ENCODE peak calls at places on chromosome 22, in five cellular contexts. J is neuronal stem cell, B is mesenchymal stem cell, Z is H9, V is H1. R is an unnamed sample.

GRCh38 chr22:45584121-45584570 is 81.5 kb downstream of the FBLN1 start:
- DNase-seq in B (no peak), J (no peak), Z (no peak), V (no peak), R (peak; percentile 81)

GRCh38 chr22:46096051-46096450 is 54.3 kb upstream of the PPARA start:
- DNase-seq in Z (no peak), V (no peak), J (no peak), B (no peak), R (no peak)

GRCh38 chr22:50418624-50419023 is 56.2 kb downstream of the SBF1 start:
- DNase-seq in V (no peak), Z (no peak), B (no peak), J (no peak), R (no peak)

GRCh38 chr22:29702931-29703594 is 16.7 kb upstream of the CABP7 start:
- DNase-seq in B (no peak), V (no peak), Z (no peak), J (no peak), R (no peak)

GRCh38 chr22:38718414-38718813 is 12.7 kb downstream of the GTPBP1 start:
- DNase-seq in J (no peak), B (peak; percentile 92), Z (no peak), V (no peak), R (peak; percentile 83)

GRCh38 chr22:40499187-40499753 is 128.9 kb downstream of the SGSM3 start:
- DNase-seq in B (peak; percentile 98), V (peak; percentile 10), Z (no peak), J (no peak), R (peak; percentile 81)

GRCh38 chr22:50547231-50547851 is 1.6 kb downstream of the KLHDC7B start:
- DNase-seq in Z (no peak), B (no peak), J (no peak), V (no peak), R (no peak)

GRCh38 chr22:28142361-28142801 is 223.3 kb upstream of the PITPNB start:
- DNase-seq in B (peak; percentile 80), J (no peak), V (no peak), Z (no peak), R (peak; percentile 48)

GRCh38 chr22:38317237-38317994 is at the start of gene CSNK1E:
- DNase-seq in V (no peak), J (peak; percentile 69), Z (peak; percentile 79), B (peak; percentile 73), R (peak; percentile 55)

GRCh38 chr22:37330200-37331033 is 48.1 kb downstream of the CYTH4 start:
- DNase-seq in V (peak; percentile 69), J (peak; percentile 88), B (peak; percentile 92), Z (peak; percentile 95), R (no peak)

GRCh38 chr22:38681784-38682335 is at the start of gene TOMM22:
- DNase-seq in V (peak; percentile 73), J (peak; percentile 75), Z (peak; percentile 90), B (peak; percentile 92), R (peak; percentile 86)

GRCh38 chr22:39248254-39248653 is 3.5 kb upstream of the PDGFB start:
- DNase-seq in J (no peak), Z (no peak), V (no peak), B (no peak), R (no peak)

GRCh38 chr22:42170946-42171345 is 40.3 kb upstream of the CYP2D6 start:
- DNase-seq in B (no peak), J (no peak), V (no peak), Z (no peak), R (no peak)

GRCh38 chr22:49971232-49972162 is 10.9 kb downstream of the PIM3 start:
- DNase-seq in Z (peak; percentile 47), J (no peak), V (no peak), B (no peak), R (peak; percentile 53)

GRCh38 chr22:32518848-32519247 is 44.2 kb downstream of the FBXO7 start:
- DNase-seq in J (no peak), B (no peak), V (no peak), Z (no peak), R (no peak)
- H2BK12ac ChIP-seq in J (no peak overlapping the region), B (no peak overlapping the region), V (no peak overlapping the region), Z (no peak overlapping the region), R (no peak overlapping the region)

GRCh38 chr22:36291831-36292740 is 39.2 kb downstream of the APOL1 start:
- DNase-seq in J (no peak), B (no peak), V (no peak), Z (no peak), R (no peak)
- H2BK12ac ChIP-seq in J (no peak overlapping the region), B (no peak overlapping the region), V (no peak overlapping the region), Z (no peak overlapping the region), R (no peak overlapping the region)

GRCh38 chr22:31185056-31185455 is 25.1 kb downstream of the RNF185 start:
- DNase-seq in B (peak; percentile 33), J (no peak), V (no peak), Z (no peak), R (peak; percentile 48)
- H2BK12ac ChIP-seq in B (no peak overlapping the region), J (no peak overlapping the region), V (no peak overlapping the region), Z (no peak overlapping the region), R (no peak overlapping the region)

GRCh38 chr22:19265779-19266178 is 25.7 kb downstream of the CLTCL1 start:
- DNase-seq in B (no peak), J (no peak), Z (no peak), V (no peak), R (no peak)
- H2BK12ac ChIP-seq in B (no peak overlapping the region), J (no peak overlapping the region), Z (no peak overlapping the region), V (no peak overlapping the region), R (no peak overlapping the region)

DNA sequence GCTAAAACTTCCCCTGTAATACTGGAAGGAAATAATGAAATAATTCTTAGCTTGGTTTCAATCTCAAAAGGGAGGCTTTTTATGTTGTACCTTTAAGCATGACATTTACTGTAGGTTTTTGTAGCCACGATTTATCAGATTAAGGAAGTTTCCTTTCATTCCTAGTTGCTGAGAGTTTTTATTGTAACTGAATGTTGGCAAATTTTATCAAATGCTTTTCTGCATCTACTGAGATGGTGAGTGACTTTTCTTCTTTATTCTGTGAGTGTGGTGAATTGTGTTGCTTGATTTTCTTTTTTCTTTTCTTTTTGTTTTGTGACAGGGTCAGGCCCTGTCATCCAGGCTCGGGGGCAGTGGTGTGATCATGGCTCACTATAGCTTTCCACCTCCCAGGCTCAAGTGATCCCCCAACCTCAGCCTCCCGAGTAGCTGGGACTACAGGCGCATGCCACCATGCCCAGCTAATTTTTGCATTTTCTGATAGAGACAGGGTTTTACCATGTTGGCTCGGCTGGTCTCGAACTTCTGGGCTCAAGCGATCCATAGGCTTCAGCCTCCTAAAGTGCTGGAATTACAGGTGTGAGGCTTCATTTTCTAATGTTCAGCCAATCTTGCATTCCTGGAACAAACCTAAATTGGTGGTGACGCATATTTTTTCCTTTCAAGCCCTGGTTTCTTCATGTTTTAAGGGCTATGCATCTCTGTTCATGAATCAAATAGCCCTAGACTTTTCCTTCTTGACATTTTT is 26.2 kb downstream of the SUSD2 start:
- DNase-seq in Z (no peak), B (peak; percentile 43), J (no peak), V (no peak), R (no peak)
- H2BK12ac ChIP-seq in Z (no peak overlapping the region), B (peak overlapping the region; percentile 99), J (no peak overlapping the region), V (no peak overlapping the region), R (peak overlapping the region; percentile 89)

DNA sequence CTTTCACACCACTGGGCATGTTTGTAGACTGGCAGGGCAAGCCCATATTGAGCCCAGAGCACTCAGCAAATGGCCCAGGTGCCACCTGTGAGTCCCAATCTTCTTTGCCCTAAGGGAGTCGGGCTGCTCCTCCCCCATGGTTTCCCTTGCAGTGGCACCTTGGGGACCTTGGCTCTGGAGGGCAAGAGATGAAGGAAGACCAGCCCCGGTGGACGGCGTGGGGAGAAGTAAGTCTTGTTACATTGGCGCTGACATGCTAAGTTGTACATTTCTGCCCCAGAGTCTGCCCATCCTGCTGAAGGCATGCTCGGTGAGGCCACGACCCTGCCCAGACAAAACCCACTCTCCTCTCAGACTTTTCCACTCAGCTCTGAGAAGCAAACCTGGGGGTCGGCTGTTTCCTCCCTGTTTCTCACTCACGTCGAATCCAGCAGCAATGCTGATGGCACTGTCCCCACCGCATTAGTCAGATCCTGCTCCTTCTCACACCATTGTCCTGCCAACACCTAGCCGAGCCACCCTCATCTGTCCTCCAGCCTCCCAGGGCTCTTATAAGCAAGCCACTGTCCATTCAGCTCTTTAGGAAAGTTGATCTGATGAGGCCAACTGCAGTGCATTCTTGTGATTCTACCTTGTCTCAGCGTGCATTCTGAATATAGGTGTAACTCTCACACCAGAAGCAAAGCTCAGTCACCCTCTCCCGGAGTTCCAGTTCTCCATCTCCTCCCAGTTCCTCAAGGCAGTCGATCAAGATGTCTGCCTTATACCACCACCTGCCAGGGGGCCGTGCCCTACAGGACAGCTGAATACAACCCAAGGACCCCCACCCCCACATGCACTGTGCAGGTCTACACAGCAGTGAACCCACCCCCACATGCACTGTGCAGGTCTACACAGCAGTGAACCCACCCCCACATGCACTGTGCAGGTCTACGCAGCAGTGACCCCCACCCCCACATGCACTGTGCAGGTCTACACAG is 827.1 kb downstream of the TBC1D22A start:
- DNase-seq in J (no peak), Z (no peak), V (no peak), B (no peak), R (no peak)
- H2BK12ac ChIP-seq in J (no peak overlapping the region), Z (no peak overlapping the region), V (no peak overlapping the region), B (no peak overlapping the region), R (no peak overlapping the region)

R was measured in trophoblast cell.